ENCODE peak calls at places on chromosomes 16 and 17, in seven cellular contexts. F is spleen; E is CD8-positive, alpha-beta T cell; T is adrenal gland; K is colonic mucosa; C is AG04449; V is epithelial cell of esophagus. U is an unnamed sample.

GRCh38 chr16:81478876-81479496 is 34.4 kb downstream of the CMIP start:
- DNase-seq in E (no peak), T (peak; percentile 62), V (no peak), C (no peak), K (peak; percentile 71), F (peak; percentile 91), U (no peak)

GRCh38 chr16:71723537-71724319 is 773 bp downstream of the PHLPP2 start:
- DNase-seq in K (peak; percentile 78), V (peak; percentile 69), C (no peak), F (peak; percentile 94), E (peak; percentile 72), T (peak; percentile 69), U (peak; percentile 41)

GRCh38 chr17:12568358-12569251 is 97.1 kb upstream of the MYOCD start:
- DNase-seq in T (no peak), V (peak; percentile 46), F (no peak), E (no peak), K (no peak), C (no peak), U (no peak)

GRCh38 chr17:53092072-53092471 is 730.7 kb upstream of the KIF2B start:
- DNase-seq in V (no peak), C (no peak), E (no peak), K (no peak), T (no peak), F (no peak), U (no peak)

GRCh38 chr16:73000020-73000906 is 47.7 kb downstream of the ZFHX3 start:
- DNase-seq in T (no peak), E (no peak), K (peak; percentile 40), C (no peak), F (no peak), V (peak; percentile 35), U (peak; percentile 46)

GRCh38 chr16:79754081-79754872 is 153.7 kb upstream of the MAF start:
- DNase-seq in V (no peak), K (no peak), C (no peak), F (no peak), T (no peak), E (no peak), U (peak; percentile 18)

GRCh38 chr17:77968788-77969187 is 10.3 kb downstream of the TNRC6C start:
- DNase-seq in V (no peak), T (no peak), F (no peak), K (no peak), E (no peak), C (no peak), U (no peak)

GRCh38 chr17:42289863-42290165 is 1.5 kb downstream of the STAT5A start:
- DNase-seq in E (no peak), F (peak; percentile 77), T (no peak), V (no peak), C (no peak), K (no peak), U (no peak)

GRCh38 chr17:3959921-3960601 is 4.2 kb downstream of the ATP2A3 start:
- DNase-seq in V (no peak), K (no peak), T (no peak), F (peak; percentile 74), C (no peak), E (no peak), U (no peak)

GRCh38 chr17:76710863-76711611 is at the start of gene MXRA7:
- DNase-seq in V (peak; percentile 67), K (peak; percentile 81), T (peak; percentile 86), C (no peak), F (peak; percentile 90), E (peak; percentile 50), U (peak; percentile 56)

GRCh38 chr16:15976929-15977637 is 27.7 kb downstream of the ABCC1 start:
- DNase-seq in K (no peak), F (no peak), C (no peak), T (peak; percentile 32), E (no peak), V (peak; percentile 61), U (peak; percentile 85)

GRCh38 chr17:75031972-75032895 is 14.5 kb downstream of the ATP5PD start:
- DNase-seq in T (peak; percentile 87), K (peak; percentile 80), C (no peak), F (peak; percentile 83), V (peak; percentile 73), E (peak; percentile 19), U (peak; percentile 92)

GRCh38 chr17:29592850-29593545 is at the start of gene ANKRD13B:
- DNase-seq in E (no peak), K (peak; percentile 66), C (no peak), V (no peak), F (peak; percentile 90), T (no peak), U (no peak)

GRCh38 chr16:86835981-86836380 is 257.6 kb downstream of the FOXL1 start:
- DNase-seq in V (no peak), K (no peak), E (no peak), C (no peak), F (no peak), T (no peak), U (no peak)

GRCh38 chr16:65600046-65600445 is 478.2 kb upstream of the CDH11 start:
- DNase-seq in V (no peak), C (no peak), T (no peak), F (no peak), K (no peak), E (no peak), U (no peak)

GRCh38 chr17:48549909-48550308 is 5.0 kb upstream of the HOXB2 start:
- DNase-seq in F (no peak), C (no peak), T (no peak), K (no peak), V (no peak), E (no peak), U (peak; percentile 77)

GRCh38 chr17:39782980-39783379 is 45.2 kb downstream of the GRB7 start:
- DNase-seq in E (no peak), T (no peak), V (peak; percentile 51), K (no peak), C (no peak), F (no peak), U (no peak)

GRCh38 chr16:78298986-78299385 is 199.5 kb downstream of the WWOX start:
- DNase-seq in T (no peak), V (no peak), C (no peak), K (no peak), F (no peak), E (no peak), U (no peak)

GRCh38 chr16:10528635-10529034 is 51.8 kb downstream of the EMP2 start:
- DNase-seq in T (no peak), K (no peak), V (no peak), E (no peak), C (no peak), F (no peak), U (no peak)

GRCh38 chr17:79226037-79226436 is 151.4 kb downstream of the ENGASE start:
- DNase-seq in K (no peak), E (no peak), V (no peak), T (no peak), C (no peak), F (no peak), U (no peak)
- H3K4me3 ChIP-seq in K (no peak overlapping the region), E (no peak overlapping the region), V (no peak overlapping the region), T (no peak overlapping the region), C (no peak overlapping the region), F (no peak overlapping the region), U (no peak overlapping the region)

GRCh38 chr16:29674188-29674587 is 4.8 kb upstream of the QPRT start:
- DNase-seq in F (no peak), K (peak; percentile 81), V (no peak), C (no peak), T (peak; percentile 65), E (no peak), U (peak; percentile 55)
- TF ChIP-seq CTCF in F (no peak), K (no peak), V (no peak), C (no peak), T (no peak), E (no peak), U (no peak)

GRCh38 chr16:8374586-8374985 is 215.7 kb downstream of the TMEM114 start:
- DNase-seq in F (no peak), C (no peak), V (no peak), E (no peak), T (no peak), K (no peak), U (no peak)

GRCh38 chr16:8372141-8372540 is 218.2 kb downstream of the TMEM114 start:
- DNase-seq in T (no peak), C (no peak), K (no peak), F (no peak), E (no peak), V (no peak), U (no peak)

GRCh38 chr16:8376430-8376829 is 213.9 kb downstream of the TMEM114 start:
- DNase-seq in V (no peak), C (no peak), F (no peak), K (no peak), T (no peak), E (no peak), U (no peak)

GRCh38 chr16:8375208-8375607 is 215.1 kb downstream of the TMEM114 start:
- DNase-seq in T (no peak), E (no peak), K (no peak), F (no peak), C (no peak), V (no peak), U (no peak)

GRCh38 chr16:8374032-8374431 is 216.3 kb downstream of the TMEM114 start:
- DNase-seq in C (no peak), E (no peak), F (no peak), K (no peak), V (no peak), T (no peak), U (no peak)
- H3K4me3 ChIP-seq in C (no peak overlapping the region), E (no peak overlapping the region), F (no peak overlapping the region), K (no peak overlapping the region), V (no peak overlapping the region), T (no peak overlapping the region), U (no peak overlapping the region)

GRCh38 chr16:55502801-55503366 is 6.0 kb upstream of the LPCAT2 start:
- DNase-seq in K (peak; percentile 96), V (no peak), T (peak; percentile 89), E (no peak), C (no peak), F (no peak), U (peak; percentile 94)
- TF ChIP-seq CTCF in K (no peak), V (no peak), T (peak; percentile 29), E (no peak), C (no peak), F (no peak), U (no peak)

DNA sequence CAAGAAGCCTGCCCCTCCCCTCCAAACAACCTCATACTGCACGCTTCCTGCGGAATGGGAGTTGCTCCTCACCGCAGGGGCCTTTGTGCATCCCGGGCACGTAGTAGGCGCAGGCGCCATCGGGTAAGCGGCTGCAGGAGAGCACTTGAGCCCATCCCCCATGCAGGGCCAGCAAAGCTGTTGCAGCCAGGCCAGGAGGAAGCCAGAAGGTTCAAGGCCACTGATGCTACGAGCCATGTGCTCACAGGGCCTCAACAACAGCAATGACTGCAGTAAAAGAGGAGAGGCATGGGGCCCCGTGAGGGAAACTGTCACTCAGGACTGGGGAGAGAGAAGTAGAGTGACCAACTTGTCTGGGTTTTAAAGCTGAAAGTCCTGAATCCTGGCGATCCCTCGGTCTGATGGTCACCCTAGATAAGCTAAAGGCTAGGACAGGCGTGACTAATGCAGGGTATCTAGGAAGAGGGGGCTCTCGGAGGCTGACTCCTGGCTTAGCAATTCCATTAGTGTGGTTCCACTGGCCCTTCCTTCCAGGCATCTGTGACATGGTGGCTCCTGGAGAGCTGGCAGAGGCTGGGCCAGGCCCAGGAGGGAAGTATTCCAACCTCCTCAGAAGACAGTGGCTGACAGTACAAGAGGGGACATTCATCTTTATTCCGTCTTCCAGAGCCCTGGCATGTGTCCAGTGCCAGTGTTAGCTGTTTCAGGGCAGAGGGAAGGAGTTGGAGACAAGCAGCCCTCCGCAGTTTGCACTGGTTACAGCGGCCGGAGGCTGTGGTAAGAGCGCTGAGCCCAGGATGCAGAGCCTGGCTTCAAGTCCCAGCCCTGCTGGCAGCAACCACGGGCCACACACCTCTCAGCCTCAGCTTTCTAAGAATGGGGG is 20.8 kb downstream of the GOSR2 start:
- DNase-seq in F (no peak), V (no peak), C (no peak), E (no peak), T (peak; percentile 34), K (no peak), U (peak; percentile 33)
- H3K4me3 ChIP-seq in F (no peak overlapping the region), V (no peak overlapping the region), C (no peak overlapping the region), E (no peak overlapping the region), T (no peak overlapping the region), K (no peak overlapping the region), U (no peak overlapping the region)

U was measured in fibroblast of mammary gland.